ENCODE peak calls at places on chromosomes 12 and 14, in six cellular contexts. One of them, this sample, is unnamed.

GRCh38 chr14:100652739-100653138 is 65.5 kb upstream of the BEGAIN start:
- DNase-seq in IMR-90: no peak
- DNase-seq in mesenchymal stem cell: no peak
- DNase-seq in neuronal stem cell: no peak
- DNase-seq in H1: no peak
- DNase-seq in trophoblast cell: no peak
- DNase-seq in this sample: no peak

GRCh38 chr14:99460793-99461192 is 19.9 kb downstream of the SETD3 start:
- DNase-seq in IMR-90: no peak
- DNase-seq in mesenchymal stem cell: no peak
- DNase-seq in neuronal stem cell: no peak
- DNase-seq in H1: peak
- DNase-seq in trophoblast cell: peak
- DNase-seq in this sample: peak

GRCh38 chr14:80278293-80279037 is 67.2 kb upstream of the DIO2 start:
- DNase-seq in IMR-90: peak
- DNase-seq in mesenchymal stem cell: peak
- DNase-seq in neuronal stem cell: no peak
- DNase-seq in H1: no peak
- DNase-seq in trophoblast cell: no peak
- DNase-seq in this sample: no peak

GRCh38 chr12:108939594-108939993 is 59.7 kb downstream of the DAO start:
- DNase-seq in IMR-90: peak
- DNase-seq in mesenchymal stem cell: peak
- DNase-seq in neuronal stem cell: peak
- DNase-seq in H1: no peak
- DNase-seq in trophoblast cell: peak
- DNase-seq in this sample: peak

GRCh38 chr14:41350476-41350875 is 256.2 kb upstream of the LRFN5 start:
- DNase-seq in IMR-90: no peak
- DNase-seq in mesenchymal stem cell: no peak
- DNase-seq in neuronal stem cell: no peak
- DNase-seq in H1: no peak
- DNase-seq in trophoblast cell: no peak
- DNase-seq in this sample: no peak

GRCh38 chr12:88375960-88376305 is 204.3 kb downstream of the KITLG start:
- DNase-seq in IMR-90: no peak
- DNase-seq in mesenchymal stem cell: no peak
- DNase-seq in neuronal stem cell: no peak
- DNase-seq in H1: no peak
- DNase-seq in trophoblast cell: peak
- DNase-seq in this sample: no peak

GRCh38 chr12:29253916-29254625 is 105.0 kb downstream of the FAR2 start:
- DNase-seq in IMR-90: no peak
- DNase-seq in mesenchymal stem cell: no peak
- DNase-seq in neuronal stem cell: no peak
- DNase-seq in H1: no peak
- DNase-seq in trophoblast cell: peak
- DNase-seq in this sample: no peak

GRCh38 chr14:37330910-37331309 is 133.2 kb downstream of the MIPOL1 start:
- DNase-seq in IMR-90: no peak
- DNase-seq in mesenchymal stem cell: no peak
- DNase-seq in neuronal stem cell: no peak
- DNase-seq in H1: no peak
- DNase-seq in trophoblast cell: no peak
- DNase-seq in this sample: no peak

GRCh38 chr14:92582706-92583452 is 69.3 kb downstream of the RIN3 start:
- DNase-seq in IMR-90: no peak
- DNase-seq in mesenchymal stem cell: no peak
- DNase-seq in neuronal stem cell: no peak
- DNase-seq in H1: no peak
- DNase-seq in trophoblast cell: no peak
- DNase-seq in this sample: no peak

GRCh38 chr12:47775100-47775911 is 2.3 kb downstream of the SLC48A1 start:
- DNase-seq in IMR-90: no peak
- DNase-seq in mesenchymal stem cell: peak
- DNase-seq in neuronal stem cell: no peak
- DNase-seq in H1: no peak
- DNase-seq in trophoblast cell: no peak
- DNase-seq in this sample: no peak

GRCh38 chr12:48361664-48362339 is 11.1 kb upstream of the ZNF641 start:
- DNase-seq in IMR-90: no peak
- DNase-seq in mesenchymal stem cell: no peak
- DNase-seq in neuronal stem cell: no peak
- DNase-seq in H1: no peak
- DNase-seq in trophoblast cell: no peak
- DNase-seq in this sample: no peak

GRCh38 chr14:90381011-90381790 is 15.6 kb upstream of the CALM1 start:
- DNase-seq in IMR-90: no peak
- DNase-seq in mesenchymal stem cell: peak
- DNase-seq in neuronal stem cell: no peak
- DNase-seq in H1: no peak
- DNase-seq in trophoblast cell: no peak
- DNase-seq in this sample: no peak

GRCh38 chr14:96267336-96267735 is 11.3 kb downstream of the BDKRB1 start:
- DNase-seq in IMR-90: peak
- DNase-seq in mesenchymal stem cell: peak
- DNase-seq in neuronal stem cell: no peak
- DNase-seq in H1: no peak
- DNase-seq in trophoblast cell: no peak
- DNase-seq in this sample: peak

GRCh38 chr12:62407587-62407986 is 59.0 kb upstream of the MON2 start:
- DNase-seq in IMR-90: no peak
- DNase-seq in mesenchymal stem cell: no peak
- DNase-seq in neuronal stem cell: no peak
- DNase-seq in H1: no peak
- DNase-seq in trophoblast cell: no peak
- DNase-seq in this sample: no peak

GRCh38 chr12:11951209-11951608 is 119.5 kb upstream of the BCL2L14 start:
- DNase-seq in IMR-90: no peak
- DNase-seq in mesenchymal stem cell: no peak
- DNase-seq in neuronal stem cell: no peak
- DNase-seq in H1: no peak
- DNase-seq in trophoblast cell: no peak
- DNase-seq in this sample: no peak

GRCh38 chr12:79424109-79424721 is 266.5 kb downstream of the PAWR start:
- DNase-seq in IMR-90: peak
- DNase-seq in mesenchymal stem cell: peak
- DNase-seq in neuronal stem cell: peak
- DNase-seq in H1: no peak
- DNase-seq in trophoblast cell: peak
- DNase-seq in this sample: peak

GRCh38 chr12:70604662-70605061 is 32.6 kb downstream of the PTPRB start:
- DNase-seq in IMR-90: no peak
- DNase-seq in mesenchymal stem cell: no peak
- DNase-seq in neuronal stem cell: no peak
- DNase-seq in H1: no peak
- DNase-seq in trophoblast cell: no peak
- DNase-seq in this sample: no peak

GRCh38 chr12:70609203-70609602 is 28.0 kb downstream of the PTPRB start:
- DNase-seq in IMR-90: no peak
- DNase-seq in mesenchymal stem cell: no peak
- DNase-seq in neuronal stem cell: no peak
- DNase-seq in H1: no peak
- DNase-seq in trophoblast cell: no peak
- DNase-seq in this sample: peak

GRCh38 chr12:70606001-70606400 is 31.2 kb downstream of the PTPRB start:
- DNase-seq in IMR-90: peak
- DNase-seq in mesenchymal stem cell: no peak
- DNase-seq in neuronal stem cell: no peak
- DNase-seq in H1: no peak
- DNase-seq in trophoblast cell: no peak
- DNase-seq in this sample: no peak

GRCh38 chr12:70608184-70608583 is 29.0 kb downstream of the PTPRB start:
- DNase-seq in IMR-90: no peak
- DNase-seq in mesenchymal stem cell: no peak
- DNase-seq in neuronal stem cell: no peak
- DNase-seq in H1: no peak
- DNase-seq in trophoblast cell: peak
- DNase-seq in this sample: no peak

GRCh38 chr12:70607107-70607506 is 30.1 kb downstream of the PTPRB start:
- DNase-seq in IMR-90: no peak
- DNase-seq in mesenchymal stem cell: no peak
- DNase-seq in neuronal stem cell: no peak
- DNase-seq in H1: no peak
- DNase-seq in trophoblast cell: no peak
- DNase-seq in this sample: no peak
- H3K4me3 ChIP-seq in IMR-90: no peak
- H3K4me3 ChIP-seq in mesenchymal stem cell: no peak
- H3K4me3 ChIP-seq in neuronal stem cell: no peak
- H3K4me3 ChIP-seq in H1: no peak
- H3K4me3 ChIP-seq in trophoblast cell: no peak
- H3K4me3 ChIP-seq in this sample: no peak

GRCh38 chr14:104874571-104875411 is 9.7 kb downstream of the CEP170B start:
- DNase-seq in IMR-90: no peak
- DNase-seq in mesenchymal stem cell: no peak
- DNase-seq in neuronal stem cell: no peak
- DNase-seq in H1: peak
- DNase-seq in trophoblast cell: no peak
- DNase-seq in this sample: no peak
- H3K18ac ChIP-seq in IMR-90: no peak
- H3K18ac ChIP-seq in mesenchymal stem cell: no peak
- H3K18ac ChIP-seq in neuronal stem cell: peak
- H3K18ac ChIP-seq in H1: no peak
- H3K18ac ChIP-seq in trophoblast cell: peak
- H3K18ac ChIP-seq in this sample: no peak

GRCh38 chr12:97235102-97235501 is 227.5 kb upstream of the RMST start:
- DNase-seq in IMR-90: no peak
- DNase-seq in mesenchymal stem cell: no peak
- DNase-seq in neuronal stem cell: no peak
- DNase-seq in H1: peak
- DNase-seq in trophoblast cell: no peak
- DNase-seq in this sample: peak
- H3K9ac ChIP-seq in IMR-90: no peak
- H3K9ac ChIP-seq in mesenchymal stem cell: no peak
- H3K9ac ChIP-seq in neuronal stem cell: no peak
- H3K9ac ChIP-seq in H1: no peak
- H3K9ac ChIP-seq in trophoblast cell: no peak
- H3K9ac ChIP-seq in this sample: no peak

DNA sequence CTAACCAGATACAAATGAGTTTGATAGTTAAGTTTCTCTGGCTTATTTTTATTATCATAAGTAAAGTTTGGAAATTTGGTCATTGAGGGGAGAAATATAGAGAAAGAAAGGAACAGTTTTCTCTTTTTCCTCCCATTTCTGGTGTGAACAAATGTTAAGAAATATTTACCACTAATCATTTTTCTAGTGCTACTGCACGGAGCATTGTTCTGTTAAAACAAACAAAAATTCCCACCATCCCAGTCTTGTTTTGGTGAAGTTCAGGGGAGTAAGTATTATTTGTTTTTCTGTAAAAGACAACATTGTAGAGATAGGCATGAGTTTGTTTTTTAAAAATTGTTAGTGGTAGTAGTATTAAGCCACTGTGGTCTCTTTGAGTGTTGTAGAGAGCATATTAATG is 135.3 kb downstream of the FGD4 start:
- DNase-seq in IMR-90: no peak
- DNase-seq in mesenchymal stem cell: no peak
- DNase-seq in neuronal stem cell: no peak
- DNase-seq in H1: no peak
- DNase-seq in trophoblast cell: no peak
- DNase-seq in this sample: no peak
- H3K4me3 ChIP-seq in IMR-90: peak
- H3K4me3 ChIP-seq in mesenchymal stem cell: peak
- H3K4me3 ChIP-seq in neuronal stem cell: no peak
- H3K4me3 ChIP-seq in H1: no peak
- H3K4me3 ChIP-seq in trophoblast cell: no peak
- H3K4me3 ChIP-seq in this sample: no peak